ENCODE peak calls at places on chromosomes 4 and X, in five cellular contexts. X is AG09319, Q is osteocyte, K is astrocyte of the spinal cord, N is activated B cell treated with CpG ODN at 0.5 μM for 24 hours. W is an unnamed sample.

GRCh38 chrX:54807524-54808108 is at the start of gene MAGED2:
- DNase-seq in K (peak), Q (no peak), X (no peak), N (peak), W (no peak)

GRCh38 chrX:63275127-63275526 is 76.0 kb downstream of the SPIN4 start:
- DNase-seq in Q (no peak), N (no peak), K (no peak), X (no peak), W (no peak)

GRCh38 chr4:84582988-84583870 is at the start of gene CDS1:
- DNase-seq in K (no peak), Q (no peak), N (no peak), X (no peak), W (no peak)

GRCh38 chr4:26150948-26151347 is 169.9 kb upstream of the RBPJ start:
- DNase-seq in Q (no peak), N (no peak), K (no peak), X (no peak), W (no peak)

GRCh38 chrX:24305905-24306304 is 8.0 kb downstream of the SUPT20HL2 start:
- DNase-seq in Q (no peak), K (no peak), X (no peak), N (no peak), W (no peak)

GRCh38 chr4:40255722-40256281 is 59.0 kb downstream of the RHOH start:
- DNase-seq in Q (no peak), N (no peak), X (peak), K (peak), W (no peak)

GRCh38 chrX:105307762-105308161 is 87.3 kb upstream of the TEX13A start:
- DNase-seq in N (no peak), K (peak), Q (no peak), X (no peak), W (no peak)

GRCh38 chrX:15672886-15673285 is 8.3 kb upstream of the CLTRN start:
- DNase-seq in Q (no peak), K (no peak), X (no peak), N (no peak), W (no peak)

GRCh38 chrX:103678199-103678993 is 8.1 kb downstream of the MORF4L2 start:
- DNase-seq in X (no peak), N (no peak), Q (no peak), K (no peak), W (no peak)

GRCh38 chr4:118968006-118968405 is 79.4 kb downstream of the SYNPO2 start:
- DNase-seq in Q (peak), X (peak), N (no peak), K (peak), W (no peak)

GRCh38 chr4:176839656-176840055 is 46.9 kb upstream of the VEGFC start:
- DNase-seq in X (no peak), K (no peak), Q (no peak), N (no peak), W (no peak)

GRCh38 chr4:158128540-158128939 is 44.3 kb downstream of the GASK1B start:
- DNase-seq in N (no peak), K (no peak), X (no peak), Q (no peak), W (no peak)

GRCh38 chr4:6183740-6184139 is 16.6 kb downstream of the JAKMIP1 start:
- DNase-seq in Q (no peak), K (no peak), X (no peak), N (no peak), W (no peak)

GRCh38 chrX:110408949-110409588 is 50.4 kb downstream of the RTL9 start:
- DNase-seq in N (no peak), K (no peak), X (no peak), Q (no peak), W (no peak)

GRCh38 chrX:43386872-43387271 is 269.2 kb upstream of the MAOA start:
- DNase-seq in K (no peak), N (no peak), X (no peak), Q (no peak), W (no peak)

GRCh38 chr4:187618701-187619278 is 376.8 kb upstream of the ZFP42 start:
- DNase-seq in N (no peak), X (no peak), K (peak), Q (no peak), W (no peak)

GRCh38 chr4:5503295-5503694 is 205.1 kb downstream of the EVC2 start:
- DNase-seq in N (no peak), Q (no peak), K (no peak), X (no peak), W (no peak)

GRCh38 chr4:22959483-22959882 is 266.7 kb downstream of the GBA3 start:
- DNase-seq in K (no peak), X (no peak), Q (no peak), N (no peak), W (no peak)

GRCh38 chr4:188387134-188387791 is 248.0 kb downstream of the TRIML1 start:
- DNase-seq in X (no peak), N (no peak), K (peak), Q (no peak), W (no peak)

GRCh38 chrX:71128915-71129765 is 10.7 kb downstream of the MED12 start:
- DNase-seq in K (peak), Q (peak), X (no peak), N (peak), W (peak)

GRCh38 chrX:17377047-17377692 is 2.2 kb downstream of the NHS start:
- DNase-seq in X (no peak), N (no peak), K (peak), Q (no peak), W (no peak)

GRCh38 chr4:29278580-29278979 is 1441.6 kb upstream of the PCDH7 start:
- DNase-seq in X (no peak), N (no peak), K (peak), Q (no peak), W (no peak)

GRCh38 chrX:153934473-153935325 is at the start of gene NAA10:
- DNase-seq in Q (peak), K (peak), N (peak), X (peak), W (peak)

GRCh38 chr4:72568959-72569718 is at the start of gene ADAMTS3:
- DNase-seq in N (no peak), K (peak), Q (no peak), X (peak), W (peak)

GRCh38 chr4:15961778-15962510 is 1.0 kb downstream of the FGFBP2 start:
- DNase-seq in K (no peak), N (no peak), X (no peak), Q (no peak), W (no peak)

GRCh38 chrX:54891573-54891972 is 29.1 kb upstream of the TRO start:
- DNase-seq in X (peak), N (no peak), K (peak), Q (no peak), W (no peak)

GRCh38 chr4:187908079-187908501 is 87.5 kb upstream of the ZFP42 start:
- DNase-seq in N (no peak), K (peak), Q (no peak), X (peak), W (no peak)

GRCh38 chr4:177222776-177223175 is 86.9 kb upstream of the NEIL3 start:
- DNase-seq in N (no peak), Q (no peak), X (no peak), K (no peak), W (no peak)

GRCh38 chr4:82515705-82516104 is 46.1 kb downstream of the TMEM150C start:
- DNase-seq in X (peak), Q (no peak), K (peak), N (no peak), W (no peak)

GRCh38 chr4:153785830-153786721 is 2.8 kb downstream of the SFRP2 start:
- DNase-seq in K (peak), X (no peak), Q (no peak), N (no peak), W (no peak)
- TF ChIP-seq CTCF in K (peak), X (peak), Q (peak), N (no peak), W (peak)

DNA sequence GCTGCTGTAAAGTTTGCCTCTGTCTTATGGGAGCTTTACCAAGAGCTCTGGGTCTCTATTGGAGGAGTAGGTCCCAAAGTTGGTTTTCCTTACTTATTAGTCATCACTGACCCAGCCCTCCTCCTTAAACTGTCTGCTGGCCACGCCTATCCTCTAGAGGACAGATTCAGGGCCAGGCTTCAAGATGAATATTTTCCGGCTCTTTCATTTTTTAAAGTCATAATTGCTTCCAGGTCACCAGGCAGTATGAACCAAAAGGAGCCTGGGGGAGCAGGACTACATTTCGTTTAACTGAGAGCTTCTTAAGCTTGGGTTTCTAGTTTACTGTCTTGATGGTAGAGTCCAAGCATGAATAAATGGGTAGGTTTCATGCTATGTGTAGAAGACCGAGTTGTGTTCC is 13.7 kb downstream of the BCORL1 start:
- DNase-seq in K (peak), X (peak), N (no peak), Q (no peak), W (no peak)
- TF ChIP-seq CTCF in K (no peak), X (no peak), N (no peak), Q (no peak), W (no peak)

GRCh38 chrX:87337267-87337666 is 180.3 kb upstream of the KLHL4 start:
- DNase-seq in N (no peak), K (no peak), Q (no peak), X (no peak), W (no peak)

DNA sequence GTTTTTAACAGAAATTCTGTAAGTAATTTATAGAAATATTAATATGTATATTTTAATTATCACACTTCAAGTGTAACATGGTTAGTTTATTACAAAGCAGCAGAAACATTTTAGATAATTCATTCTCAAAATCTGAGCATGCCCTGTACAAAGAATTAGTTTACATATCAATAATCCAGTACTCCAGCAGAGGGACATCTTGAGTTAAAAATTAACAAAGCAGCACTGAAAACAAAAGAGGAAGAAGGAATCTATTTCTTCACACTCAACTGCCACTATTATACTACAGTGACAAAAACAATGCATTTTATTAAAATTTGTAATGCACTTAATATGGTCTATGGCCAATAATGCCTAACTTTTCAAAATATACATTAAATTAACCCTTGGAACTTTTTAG is 179.1 kb upstream of the KLHL4 start:
- DNase-seq in K (peak), N (no peak), X (no peak), Q (no peak), W (no peak)
- TF ChIP-seq CTCF in K (peak), N (no peak), X (peak), Q (peak), W (no peak)

DNA sequence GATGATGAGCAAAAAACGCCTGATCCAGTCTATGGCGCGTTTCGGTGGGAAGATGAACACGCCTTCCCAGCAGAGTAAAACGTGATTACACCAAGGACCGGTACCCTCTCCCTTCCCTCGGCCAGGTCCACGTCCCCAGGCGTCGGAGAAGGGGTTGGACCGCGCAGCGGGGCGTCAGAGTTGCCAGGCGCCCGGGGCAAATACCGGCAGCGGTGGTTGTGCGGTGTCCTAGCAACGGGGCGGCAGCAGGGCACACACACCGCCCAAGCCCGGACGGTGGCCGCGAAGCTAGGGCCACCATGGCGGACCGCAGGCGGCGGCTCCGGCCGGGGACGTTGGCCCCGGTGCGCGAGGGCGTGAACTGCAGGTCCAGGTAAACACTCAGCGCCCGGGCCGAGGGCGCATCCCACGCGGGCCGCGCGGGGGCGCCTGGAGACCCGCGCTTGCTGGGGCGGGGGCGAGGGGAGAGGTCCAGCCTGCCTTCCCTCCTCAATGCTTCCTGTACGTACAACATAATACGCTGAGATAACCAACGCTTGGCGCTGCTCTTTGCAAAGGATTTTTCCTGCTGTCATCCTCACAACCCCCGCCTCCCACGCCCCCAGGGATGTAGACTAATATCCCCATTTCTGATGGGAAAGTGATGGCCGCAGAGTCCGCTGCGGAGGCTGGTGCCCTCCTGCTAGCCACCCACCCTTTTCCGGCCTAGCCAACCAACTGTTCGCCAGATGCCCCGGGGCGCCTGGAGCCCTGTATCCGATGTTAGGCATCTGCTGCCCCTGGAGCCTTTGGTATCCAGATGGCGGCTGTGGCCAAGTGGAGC is at the start of gene FAM47E:
- DNase-seq in K (peak), Q (peak), N (peak), X (no peak), W (peak)
- TF ChIP-seq CTCF in K (peak), Q (peak), N (no peak), X (peak), W (peak)

GRCh38 chrX:26670521-26670920 is 454.6 kb downstream of the MAGEB5 start:
- DNase-seq in Q (no peak), X (no peak), N (no peak), K (no peak), W (no peak)

DNA sequence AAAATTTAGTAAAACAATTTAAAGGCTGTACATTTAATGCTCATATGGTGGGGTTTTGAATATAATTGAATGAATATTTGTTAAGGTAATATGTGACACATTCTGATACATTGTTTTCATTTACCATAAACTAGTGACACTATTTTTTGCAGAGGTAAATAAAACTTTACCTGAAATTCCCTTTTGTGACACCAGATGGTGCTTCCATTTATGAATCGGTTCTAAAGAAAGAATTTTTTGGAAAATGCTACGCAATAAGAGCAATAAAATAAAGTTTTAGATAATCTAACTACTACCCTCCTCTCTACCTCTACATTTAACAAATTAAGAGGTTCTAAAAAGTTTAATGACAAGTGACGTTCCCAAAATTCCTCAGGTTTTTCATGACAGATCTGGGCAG is 448.9 kb downstream of the MAGEB5 start:
- DNase-seq in K (no peak), Q (no peak), X (no peak), N (no peak), W (no peak)
- TF ChIP-seq CTCF in K (no peak), Q (no peak), X (no peak), N (no peak), W (no peak)

DNA sequence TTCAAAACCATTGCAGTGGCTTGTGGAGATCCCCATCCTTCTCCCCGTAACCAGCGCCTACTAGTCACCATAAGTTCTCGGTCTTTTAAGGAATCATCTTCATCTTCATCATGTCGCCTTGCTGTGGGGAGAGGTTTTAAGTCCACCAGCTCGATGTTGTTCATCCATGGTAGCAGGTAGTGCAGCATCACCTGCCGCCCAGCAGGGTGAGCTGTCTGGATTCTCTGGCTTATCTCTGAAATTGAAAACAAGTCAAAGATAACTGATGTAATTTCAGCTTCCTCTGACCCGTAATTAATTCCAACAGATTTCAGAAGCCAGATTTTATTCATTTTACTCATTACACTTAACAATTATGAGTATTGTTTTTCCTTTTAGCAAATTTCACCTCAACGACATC is 67.4 kb downstream of the ZAR1 start:
- DNase-seq in K (no peak), N (no peak), Q (no peak), X (no peak), W (no peak)
- TF ChIP-seq CTCF in K (peak), N (no peak), Q (peak), X (no peak), W (no peak)

DNA sequence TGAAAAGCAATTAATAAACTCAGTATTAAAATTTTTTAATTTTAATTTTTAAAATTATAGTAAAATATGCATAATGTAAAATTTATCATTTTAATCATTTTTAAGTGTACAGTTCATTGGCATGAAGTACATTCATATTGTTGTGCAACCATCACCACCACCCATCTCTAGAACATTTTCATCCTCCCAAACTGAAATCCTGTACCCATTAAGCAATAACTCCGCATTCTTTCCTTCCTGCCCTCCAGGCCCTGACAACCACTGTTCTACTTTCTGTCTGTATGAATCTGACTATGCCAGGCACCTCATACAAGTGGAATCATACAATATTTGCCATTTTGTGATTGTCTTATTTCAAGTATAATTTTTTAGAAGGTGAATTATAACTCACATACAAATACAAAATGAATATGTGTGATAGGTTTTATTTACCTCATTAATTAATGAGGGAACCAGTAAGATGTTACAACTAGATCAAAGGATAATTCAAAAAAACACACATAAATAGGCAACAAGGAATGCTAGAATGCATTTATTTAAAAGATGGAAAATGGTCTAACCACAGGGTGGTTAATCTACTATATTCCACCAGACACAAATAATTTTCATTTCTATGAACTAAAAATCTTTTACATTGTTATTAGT is 13.1 kb upstream of the AFF1 start:
- DNase-seq in K (no peak), X (no peak), Q (no peak), N (no peak), W (no peak)
- TF ChIP-seq CTCF in K (no peak), X (no peak), Q (no peak), N (no peak), W (no peak)

GRCh38 chr4:37389967-37390580 is 145.5 kb downstream of the NWD2 start:
- DNase-seq in X (no peak), N (no peak), K (peak), Q (no peak), W (no peak)
- TF ChIP-seq CTCF in X (peak), N (peak), K (peak), Q (peak), W (peak)